ENCODE peak calls at places on chromosomes 4 and X, in six cellular contexts. R, C, T, Z, H and D are unnamed samples.

GRCh38 chrX:119015407-119016242 is 41.2 kb downstream of the LONRF3 start:
- DNase-seq in C (peak), R (no peak), H (peak), T (no peak), Z (no peak), D (peak)

GRCh38 chr4:34091451-34091850 is 2152.9 kb downstream of the ARAP2 start:
- DNase-seq in R (no peak), H (no peak), T (no peak), Z (no peak), C (no peak), D (no peak)

GRCh38 chrX:53263597-53264094 is 17.7 kb downstream of the IQSEC2 start:
- DNase-seq in H (peak), C (peak), R (no peak), T (no peak), Z (no peak), D (peak)

GRCh38 chr4:164706675-164707074 is 47.3 kb upstream of the SMIM31 start:
- DNase-seq in Z (no peak), T (no peak), H (no peak), C (no peak), R (peak), D (no peak)

GRCh38 chr4:124060261-124060918 is 652.1 kb downstream of the ANKRD50 start:
- DNase-seq in C (no peak), R (peak), Z (peak), T (no peak), H (peak), D (no peak)

GRCh38 chr4:48234575-48234974 is 35.1 kb downstream of the TEC start:
- DNase-seq in C (no peak), H (no peak), Z (no peak), T (no peak), R (no peak), D (no peak)

GRCh38 chr4:150515135-150515534 is 66.8 kb upstream of the MAB21L2 start:
- DNase-seq in C (no peak), Z (no peak), T (no peak), R (no peak), H (no peak), D (no peak)

GRCh38 chrX:40871385-40872082 is 136.2 kb upstream of the MED14 start:
- DNase-seq in H (no peak), Z (no peak), C (no peak), R (no peak), T (no peak), D (no peak)

GRCh38 chr4:5878359-5878758 is 14.5 kb downstream of the CRMP1 start:
- DNase-seq in C (no peak), T (no peak), Z (no peak), R (no peak), H (no peak), D (no peak)

GRCh38 chr4:169582706-169583105 is 29.7 kb downstream of the NEK1 start:
- DNase-seq in Z (no peak), T (no peak), R (peak), C (no peak), H (no peak), D (no peak)

DNA sequence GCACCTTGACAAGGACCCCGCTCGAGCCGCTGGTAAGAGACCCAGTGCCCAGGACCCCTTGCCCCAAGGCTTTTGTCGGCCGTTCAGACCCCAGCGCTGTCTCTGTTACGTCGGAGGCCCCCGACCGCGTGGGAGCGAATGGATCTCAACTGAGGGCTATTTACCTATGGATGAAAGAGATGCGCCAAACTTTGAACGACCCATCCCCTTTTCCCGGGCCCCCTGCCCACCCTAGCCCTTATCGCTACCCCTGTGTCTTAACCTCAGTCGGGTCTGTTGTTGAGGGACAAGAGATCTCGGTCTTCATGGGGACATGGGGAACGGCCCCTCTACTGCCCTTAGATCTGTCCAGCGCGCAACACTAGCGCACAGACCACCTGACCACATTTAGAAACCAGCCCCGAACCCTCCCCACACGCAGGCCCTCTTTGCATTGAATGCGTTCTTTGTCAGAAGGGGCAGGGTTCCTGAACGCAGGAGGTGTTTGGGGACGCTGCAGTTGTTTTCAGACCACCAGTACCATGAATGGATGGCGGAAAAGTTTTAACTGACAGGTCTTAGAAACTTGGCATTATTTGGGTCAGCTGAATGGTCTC is 617 bp downstream of the ARL9 start:
- DNase-seq in H (no peak), T (no peak), Z (peak), C (no peak), R (peak), D (no peak)
- TF ChIP-seq REST in H (no peak), T (no peak), Z (no peak), C (no peak), R (no peak), D (no peak)

DNA sequence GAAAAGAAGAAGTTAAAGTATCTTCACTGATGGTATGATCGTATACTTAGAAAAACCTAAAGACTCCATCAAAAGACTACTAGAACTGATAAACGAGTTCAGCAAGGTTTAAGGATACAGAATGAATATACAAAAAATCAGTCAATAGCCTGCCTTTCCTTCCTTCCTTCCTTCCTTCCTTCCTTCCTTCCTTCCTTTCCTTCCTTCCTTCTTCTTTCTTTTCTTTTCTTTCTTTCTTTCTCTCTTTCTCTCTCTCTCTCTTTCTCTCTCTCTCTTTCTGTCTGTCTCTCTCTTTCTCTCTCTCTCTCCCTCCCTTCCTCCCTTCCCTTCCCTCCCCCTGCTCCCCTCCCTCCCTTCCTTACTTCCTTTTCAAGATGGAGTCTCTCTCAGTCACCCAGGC is 362.7 kb downstream of the BMPR1B start:
- DNase-seq in R (no peak), C (no peak), H (no peak), Z (no peak), T (no peak), D (no peak)
- TF ChIP-seq REST in R (no peak), C (no peak), H (no peak), Z (no peak), T (no peak), D (no peak)

DNA sequence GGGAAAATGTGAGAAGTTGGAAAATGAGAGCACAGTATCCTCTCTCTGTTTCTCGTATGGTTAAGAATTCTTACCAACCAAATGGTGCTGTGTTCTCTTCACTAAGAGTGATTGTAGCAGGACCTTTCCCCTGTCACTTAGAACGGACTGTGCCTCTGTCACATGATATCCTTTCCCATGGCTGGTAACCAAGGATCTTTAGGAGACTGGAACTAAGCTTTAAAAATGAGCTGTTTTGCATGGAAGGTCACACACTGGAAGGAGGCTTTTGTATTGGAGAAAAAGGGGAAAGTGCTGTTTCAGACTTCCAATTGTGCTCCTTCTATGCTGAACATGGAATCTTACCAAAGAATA is 148.5 kb downstream of the SLC4A4 start:
- DNase-seq in R (peak), C (no peak), Z (no peak), H (no peak), T (no peak), D (no peak)
- TF ChIP-seq REST in R (no peak), C (no peak), Z (no peak), H (no peak), T (no peak), D (no peak)

GRCh38 chrX:67692246-67692645 is 148.4 kb downstream of the AR start:
- DNase-seq in R (no peak), Z (no peak), H (no peak), C (no peak), T (no peak), D (no peak)
- TF ChIP-seq REST in R (no peak), Z (no peak), H (no peak), C (no peak), T (no peak), D (no peak)

DNA sequence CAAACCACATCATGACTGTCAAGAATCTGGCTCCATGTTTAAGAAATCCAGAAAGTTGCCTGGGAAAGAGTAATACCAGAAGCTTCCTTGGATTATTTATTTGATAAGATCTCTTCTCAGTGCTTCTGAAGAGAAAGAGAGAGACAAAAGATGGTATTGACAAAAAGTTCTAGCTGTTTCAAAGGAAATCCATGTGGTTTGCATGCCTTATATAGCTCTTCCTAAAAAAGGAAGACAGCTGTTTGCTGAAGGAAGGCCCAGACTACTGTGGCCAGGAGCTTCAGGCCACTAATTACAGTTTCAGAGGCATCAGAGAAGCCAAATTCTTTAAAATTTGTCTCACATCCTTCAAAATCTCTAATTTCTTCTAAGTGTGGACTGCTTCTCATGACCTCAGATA is 565.2 kb upstream of the SLIT2 start:
- DNase-seq in C (no peak), H (no peak), T (no peak), Z (no peak), R (no peak), D (no peak)
- TF ChIP-seq REST in C (no peak), H (no peak), T (no peak), Z (no peak), R (no peak), D (no peak)

DNA sequence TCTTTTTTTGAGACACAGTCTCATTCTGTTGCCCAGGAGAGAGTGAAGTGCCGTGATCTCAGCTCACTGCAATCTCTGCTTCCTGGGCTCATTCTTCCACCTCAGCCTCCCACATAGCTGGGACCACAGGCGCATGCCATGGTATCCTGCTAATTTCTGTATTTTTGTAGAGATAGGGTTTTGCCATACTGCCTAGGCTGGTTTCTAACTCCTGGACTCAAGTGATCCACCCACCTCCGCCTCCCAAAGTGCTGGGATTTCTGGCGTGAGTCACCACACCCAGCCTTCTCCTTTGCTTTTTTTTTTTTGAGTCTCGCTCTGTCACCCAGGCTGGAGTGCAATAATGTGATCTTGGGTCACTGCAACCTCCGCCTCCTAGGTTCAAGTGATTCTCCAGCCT is 94.1 kb downstream of the PDS5A start:
- DNase-seq in R (no peak), Z (no peak), C (no peak), H (no peak), T (no peak), D (no peak)
- TF ChIP-seq REST in R (no peak), Z (no peak), C (no peak), H (no peak), T (no peak), D (no peak)

GRCh38 chr4:129822708-129823504 is 727.0 kb downstream of the C4orf33 start:
- DNase-seq in T (no peak), R (no peak), Z (no peak), C (peak), H (no peak), D (no peak)
- TF ChIP-seq REST in T (no peak), R (no peak), Z (no peak), C (no peak), H (no peak), D (no peak)